ENCODE peak calls at places on chromosomes 3 and 15, in four cellular contexts. P, J, W and T are unnamed samples.

GRCh38 chr15:92930061-92930460 is 29.9 kb downstream of the CHD2 start:
- DNase-seq in P (no peak), W (no peak), J (peak; percentile 30), T (no peak)

GRCh38 chr3:62128028-62128427 is 245.3 kb downstream of the FEZF2 start:
- DNase-seq in J (peak; percentile 84), P (no peak), W (no peak), T (no peak)

GRCh38 chr3:107913671-107914070 is 177.2 kb downstream of the CD47 start:
- DNase-seq in J (no peak), P (no peak), W (no peak), T (no peak)

GRCh38 chr3:183524476-183524875 is 31.0 kb downstream of the KLHL6 start:
- DNase-seq in P (no peak), J (no peak), W (no peak), T (no peak)

GRCh38 chr3:65245133-65246076 is 557.6 kb upstream of the ADAMTS9 start:
- DNase-seq in J (peak; percentile 22), P (no peak), W (no peak), T (no peak)

GRCh38 chr3:172646439-172647015 is 64.3 kb downstream of the NCEH1 start:
- DNase-seq in W (no peak), P (no peak), J (peak; percentile 73), T (no peak)

GRCh38 chr15:98800437-98801233 is 152.3 kb downstream of the IGF1R start:
- DNase-seq in J (peak; percentile 74), P (no peak), W (peak; percentile 67), T (no peak)

GRCh38 chr15:88896339-88897033 is 1.1 kb upstream of the HAPLN3 start:
- DNase-seq in J (no peak), P (no peak), W (no peak), T (no peak)

GRCh38 chr3:172844428-172844827 is 93.9 kb downstream of the ECT2 start:
- DNase-seq in P (no peak), W (no peak), J (peak; percentile 20), T (no peak)

GRCh38 chr3:161175506-161175905 is 45.6 kb upstream of the NMD3 start:
- DNase-seq in J (no peak), P (no peak), W (no peak), T (no peak)

GRCh38 chr15:32838820-32839219 is 121.0 kb downstream of the GREM1 start:
- DNase-seq in W (no peak), P (no peak), J (peak; percentile 96), T (no peak)